ENCODE peak calls at places on chromosomes 16 and 17, in four cellular contexts. Y is IMR-90, C is T-helper 2 cell, M is glutamatergic neuron. Z is an unnamed sample.
A peak's percentile ranks its signal among the peaks of the same experiment; 100 is the strongest.

GRCh38 chr17:9647014-9647413 is 1.7 kb downstream of the USP43 start:
- DNase-seq in Y (no peak), C (no peak), M (no peak), Z (no peak)

GRCh38 chr17:19533718-19534561 is at the start of gene SLC47A1:
- DNase-seq in Y (no peak), C (no peak), M (peak; percentile 43), Z (no peak)

GRCh38 chr16:5756969-5757368 is 659.4 kb upstream of the EEF2KMT start:
- DNase-seq in Y (no peak), C (no peak), M (no peak), Z (no peak)

GRCh38 chr17:52678211-52678610 is 519.7 kb upstream of the CA10 start:
- DNase-seq in Y (no peak), C (no peak), M (no peak), Z (no peak)

GRCh38 chr17:51640108-51640622 is 379.8 kb downstream of the UTP18 start:
- DNase-seq in Y (no peak), C (no peak), M (peak; percentile 27), Z (no peak)

GRCh38 chr17:67443931-67444597 is 67.0 kb downstream of the PITPNC1 start:
- DNase-seq in Y (peak; percentile 43), C (no peak), M (no peak), Z (no peak)

GRCh38 chr17:5580367-5580766 is 3.9 kb downstream of the NLRP1 start:
- DNase-seq in Y (peak; percentile 35), C (no peak), M (no peak), Z (no peak)

GRCh38 chr17:75010683-75011406 is 1.6 kb upstream of the MRPL58 start:
- DNase-seq in Y (peak; percentile 55), C (no peak), M (peak; percentile 71), Z (no peak)

GRCh38 chr17:336110-337021 is 16.2 kb downstream of the RPH3AL start:
- DNase-seq in Y (no peak), C (no peak), M (no peak), Z (no peak)

GRCh38 chr16:73878616-73879015 is 418.0 kb upstream of the PSMD7 start:
- DNase-seq in Y (peak; percentile 76), C (no peak), M (no peak), Z (peak; percentile 17)

GRCh38 chr17:50220811-50221210 is 19.4 kb upstream of the COL1A1 start:
- DNase-seq in Y (no peak), C (no peak), M (no peak), Z (no peak)

GRCh38 chr16:87822571-87822970 is 46.7 kb downstream of the SLC7A5 start:
- DNase-seq in Y (no peak), C (no peak), M (peak; percentile 50), Z (no peak)

GRCh38 chr17:66964930-66965800 is 658 bp downstream of the CACNG4 start:
- DNase-seq in Y (no peak), C (no peak), M (peak; percentile 87), Z (no peak)

GRCh38 chr17:37698132-37698615 is 46.7 kb downstream of the HNF1B start:
- DNase-seq in Y (peak; percentile 79), C (no peak), M (no peak), Z (no peak)

GRCh38 chr16:81445926-81446317 is 1.3 kb downstream of the CMIP start:
- DNase-seq in Y (no peak), C (no peak), M (peak; percentile 40), Z (no peak)

GRCh38 chr17:72915631-72916081 is 176.8 kb downstream of the SLC39A11 start:
- DNase-seq in Y (no peak), C (no peak), M (no peak), Z (no peak)

GRCh38 chr17:27554152-27554551 is 76.8 kb upstream of the LGALS9 start:
- DNase-seq in Y (peak; percentile 40), C (no peak), M (no peak), Z (no peak)

GRCh38 chr17:75394332-75394918 is 11.1 kb downstream of the GRB2 start:
- DNase-seq in Y (no peak), C (no peak), M (no peak), Z (no peak)

GRCh38 chr16:75244844-75245758 is 6.3 kb downstream of the BCAR1 start:
- DNase-seq in Y (peak; percentile 98), C (no peak), M (no peak), Z (no peak)

GRCh38 chr16:19382887-19383816 is 34.5 kb upstream of the TMC5 start:
- DNase-seq in Y (no peak), C (no peak), M (no peak), Z (no peak)

GRCh38 chr17:3974138-3974687 is 10.0 kb upstream of the ATP2A3 start:
- DNase-seq in Y (no peak), C (no peak), M (no peak), Z (no peak)

GRCh38 chr17:74749262-74750038 is 1.0 kb downstream of the NHERF1 start:
- DNase-seq in Y (no peak), C (no peak), M (no peak), Z (no peak)

GRCh38 chr16:27572711-27573110 is 22.8 kb downstream of the KATNIP start:
- DNase-seq in Y (no peak), C (no peak), M (no peak), Z (no peak)

GRCh38 chr17:79633154-79633553 is 22.3 kb upstream of the RBFOX3 start:
- DNase-seq in Y (no peak), C (no peak), M (no peak), Z (no peak)

GRCh38 chr17:63191610-63192009 is 225.6 kb downstream of the TANC2 start:
- DNase-seq in Y (no peak), C (no peak), M (no peak), Z (no peak)

GRCh38 chr16:56245197-56245596 is 53.9 kb downstream of the GNAO1 start:
- DNase-seq in Y (peak; percentile 8), C (no peak), M (no peak), Z (no peak)

GRCh38 chr17:77319211-77320031 is 178.7 kb downstream of the SEC14L1 start:
- DNase-seq in Y (peak; percentile 86), C (peak; percentile 42), M (peak; percentile 17), Z (no peak)

GRCh38 chr17:58339775-58340622 is 11.4 kb upstream of the TSPOAP1 start:
- DNase-seq in Y (no peak), C (no peak), M (no peak), Z (no peak)

GRCh38 chr17:48723555-48724239 is 712 bp downstream of the PRAC2 start:
- DNase-seq in Y (no peak), C (no peak), M (no peak), Z (no peak)

GRCh38 chr17:69223809-69224208 is 4.8 kb downstream of the ABCA10 start:
- DNase-seq in Y (peak; percentile 48), C (no peak), M (no peak), Z (no peak)

Z was measured in iPS DF 19.7.